ENCODE peak calls at places on chromosomes 2 and 18, in seven cellular contexts. B, A, V, L, Q, M and T are unnamed samples.

GRCh38 chr2:108446703-108447102 is 2.3 kb upstream of the GCC2 start:
- DNase-seq in B (no peak), L (no peak), V (no peak), A (no peak), Q (no peak), M (no peak), T (no peak)

GRCh38 chr18:48896875-48897511 is 53.8 kb downstream of the SMAD7 start:
- DNase-seq in A (peak; percentile 26), V (peak; percentile 48), L (peak; percentile 21), M (no peak), B (peak; percentile 76), Q (peak; percentile 48), T (peak; percentile 30)

GRCh38 chr2:228048838-228049490 is 132.5 kb downstream of the SPHKAP start:
- DNase-seq in A (peak; percentile 19), L (peak; percentile 54), B (no peak), V (peak; percentile 76), M (no peak), Q (no peak), T (peak; percentile 70)

GRCh38 chr2:238420878-238421694 is 5.6 kb upstream of the ASB1 start:
- DNase-seq in M (no peak), V (no peak), Q (no peak), L (peak; percentile 18), A (no peak), B (no peak), T (peak; percentile 60)

GRCh38 chr2:24123212-24124002 is at the start of the genes FAM228B and PFN4:
- DNase-seq in B (peak; percentile 94), L (peak; percentile 84), Q (peak; percentile 92), A (peak; percentile 90), M (no peak), V (peak; percentile 76), T (peak; percentile 76)

GRCh38 chr2:128414946-128415767 is 96.5 kb upstream of the HS6ST1 start:
- DNase-seq in Q (no peak), L (no peak), B (no peak), M (peak; percentile 89), A (no peak), V (no peak), T (no peak)

GRCh38 chr2:100691846-100692245 is 128.1 kb upstream of the NPAS2 start:
- DNase-seq in B (no peak), L (no peak), A (no peak), Q (no peak), M (no peak), V (no peak), T (no peak)

GRCh38 chr2:210753386-210753785 is 197.0 kb downstream of the CPS1 start:
- DNase-seq in B (no peak), M (no peak), L (no peak), V (no peak), A (no peak), Q (no peak), T (no peak)

GRCh38 chr2:120879401-120880295 is 144.0 kb downstream of the GLI2 start:
- DNase-seq in L (peak; percentile 61), B (no peak), M (no peak), Q (no peak), V (no peak), A (peak; percentile 55), T (no peak)

GRCh38 chr2:131046580-131047274 is 46.5 kb downstream of the FAM168B start:
- DNase-seq in Q (no peak), A (no peak), V (no peak), M (no peak), L (no peak), B (no peak), T (no peak)

GRCh38 chr2:237742614-237743013 is 56.0 kb upstream of the RBM44 start:
- DNase-seq in M (no peak), A (no peak), B (no peak), V (no peak), L (no peak), Q (no peak), T (no peak)

GRCh38 chr18:79411614-79412526 is 16.1 kb downstream of the NFATC1 start:
- DNase-seq in Q (no peak), V (no peak), A (no peak), M (no peak), L (no peak), B (no peak), T (no peak)

GRCh38 chr2:64485961-64486360 is 32.0 kb downstream of the LGALSL start:
- DNase-seq in B (peak; percentile 58), Q (no peak), V (peak; percentile 31), L (peak; percentile 55), A (no peak), M (no peak), T (peak; percentile 28)

GRCh38 chr2:88190808-88191721 is 20.9 kb downstream of the THNSL2 start:
- DNase-seq in L (peak; percentile 35), V (peak; percentile 23), Q (no peak), A (peak; percentile 13), M (no peak), B (no peak), T (peak; percentile 42)

GRCh38 chr2:213216461-213216860 is 65.0 kb upstream of the IKZF2 start:
- DNase-seq in B (no peak), M (no peak), A (peak; percentile 66), Q (no peak), V (peak; percentile 98), L (peak; percentile 23), T (peak; percentile 73)

GRCh38 chr18:71665131-71665530 is 879.0 kb downstream of the CBLN2 start:
- DNase-seq in V (peak; percentile 36), Q (no peak), L (no peak), B (no peak), M (no peak), A (peak; percentile 76), T (peak; percentile 70)

GRCh38 chr2:138030459-138030858 is 66.2 kb downstream of the HNMT start:
- DNase-seq in L (peak; percentile 39), B (no peak), V (peak; percentile 89), A (peak; percentile 98), M (no peak), Q (peak; percentile 38), T (peak; percentile 81)

GRCh38 chr2:56040834-56041233 is 117.3 kb upstream of the EFEMP1 start:
- DNase-seq in L (no peak), B (no peak), A (no peak), V (no peak), M (no peak), Q (no peak), T (no peak)

GRCh38 chr2:17191223-17191622 is 327.0 kb downstream of the RAD51AP2 start:
- DNase-seq in M (no peak), L (no peak), B (no peak), A (no peak), Q (no peak), V (no peak), T (no peak)
- TF ChIP-seq CTCF in M (no peak), L (no peak), B (no peak), A (no peak), Q (no peak), V (no peak), T (no peak)

GRCh38 chr2:232456296-232457120 is 555 bp downstream of the ALPI start:
- DNase-seq in A (no peak), L (no peak), M (no peak), V (no peak), Q (no peak), B (no peak), T (no peak)
- H3K4me3 ChIP-seq in A (no peak overlapping the region), L (no peak overlapping the region), M (no peak overlapping the region), V (no peak overlapping the region), Q (no peak overlapping the region), B (no peak overlapping the region), T (no peak overlapping the region)

GRCh38 chr2:149329068-149329467 is 1.3 kb upstream of the LYPD6 start:
- DNase-seq in V (no peak), B (no peak), A (no peak), L (no peak), Q (no peak), M (no peak), T (no peak)

GRCh38 chr2:149332364-149332763 is 2.0 kb downstream of the LYPD6 start:
- DNase-seq in L (no peak), Q (no peak), V (no peak), M (no peak), A (no peak), B (no peak), T (no peak)

GRCh38 chr2:149329470-149330126 is 789 bp upstream of the LYPD6 start:
- DNase-seq in A (peak; percentile 67), Q (no peak), L (peak; percentile 52), V (peak; percentile 4), M (peak; percentile 91), B (peak; percentile 47), T (peak; percentile 4)

GRCh38 chr2:149331023-149331400 is 625 bp downstream of the LYPD6 start:
- DNase-seq in A (no peak), M (no peak), V (no peak), Q (no peak), L (no peak), B (no peak), T (no peak)

GRCh38 chr2:149330127-149331022 is at the start of gene LYPD6:
- DNase-seq in L (peak; percentile 70), V (peak; percentile 14), A (peak; percentile 76), B (peak; percentile 79), M (no peak), Q (peak; percentile 61), T (peak; percentile 27)
- TF ChIP-seq CTCF in L (no peak), V (no peak), A (no peak), B (no peak), M (no peak), Q (no peak), T (no peak)

DNA sequence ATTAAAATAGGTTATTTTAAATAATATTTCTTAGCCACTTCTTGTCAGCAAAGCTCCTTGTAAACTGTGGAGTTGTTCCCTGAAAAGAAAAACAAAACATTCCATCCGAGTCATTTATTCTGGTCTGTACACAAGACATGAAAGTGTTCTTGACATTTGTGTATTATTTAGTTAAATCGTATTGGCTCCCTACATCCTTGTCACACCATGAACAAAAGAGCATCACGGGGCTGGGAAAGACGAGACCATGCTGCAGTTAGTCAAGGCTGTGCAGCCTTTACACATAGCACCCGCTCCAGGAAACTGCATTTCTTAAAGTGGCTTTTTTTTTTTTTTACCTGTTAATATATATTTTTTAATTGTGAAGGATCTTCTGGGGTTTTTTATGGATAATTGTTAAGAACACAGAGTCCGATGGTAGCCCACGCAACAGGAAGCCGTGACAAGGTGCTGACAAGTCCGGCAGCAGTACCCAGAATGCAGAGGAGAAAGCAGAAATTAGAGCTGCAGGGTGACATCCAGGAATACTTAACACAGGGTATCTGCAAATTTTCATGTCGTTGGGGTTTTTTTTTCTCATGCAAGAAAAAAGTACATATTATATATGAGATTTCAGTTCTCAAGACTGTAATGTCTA is 588.4 kb downstream of the ARHGAP15 start:
- DNase-seq in M (no peak), L (no peak), Q (no peak), B (no peak), A (peak; percentile 22), V (peak; percentile 13), T (no peak)
- H3K4me3 ChIP-seq in M (peak overlapping the region; percentile 12), L (no peak overlapping the region), Q (no peak overlapping the region), B (peak overlapping the region; percentile 24), A (peak overlapping the region; percentile 4), V (no peak overlapping the region), T (no peak overlapping the region)